ENCODE peak calls at places on chromosome 15, in seven cellular contexts. M is neuronal stem cell, Z is H9, V is IMR-90, C is mesenchymal stem cell, B is H1, F is trophoblast cell. I is an unnamed sample.
A peak's percentile ranks its signal among the peaks of the same experiment; 100 is the strongest.

GRCh38 chr15:40313531-40314398 is 6.0 kb upstream of the PLCB2 start:
- DNase-seq in V (no peak), M (no peak), Z (no peak), B (no peak), F (no peak), C (no peak), I (no peak)

GRCh38 chr15:95603802-95604201 is 726.7 kb upstream of the NR2F2 start:
- DNase-seq in V (peak; percentile 23), M (no peak), C (no peak), F (no peak), Z (no peak), B (no peak), I (no peak)

GRCh38 chr15:67241132-67241855 is 13.2 kb downstream of the AAGAB start:
- DNase-seq in C (no peak), F (no peak), M (no peak), Z (no peak), B (no peak), V (no peak), I (peak; percentile 6)

GRCh38 chr15:68279218-68279533 is 1.6 kb downstream of the FEM1B start:
- DNase-seq in M (no peak), C (no peak), V (no peak), Z (no peak), B (no peak), F (no peak), I (no peak)

GRCh38 chr15:60004846-60005351 is 788 bp downstream of the FOXB1 start:
- DNase-seq in F (peak; percentile 70), B (no peak), Z (peak; percentile 71), M (peak; percentile 51), V (peak; percentile 6), C (peak; percentile 14), I (peak; percentile 78)

GRCh38 chr15:28128036-28128435 is 28.9 kb upstream of the OCA2 start:
- DNase-seq in M (no peak), B (no peak), Z (no peak), V (no peak), C (no peak), F (no peak), I (no peak)

GRCh38 chr15:73530649-73531048 is 87.7 kb downstream of the REC114 start:
- DNase-seq in M (no peak), V (peak; percentile 10), B (no peak), F (no peak), Z (no peak), C (no peak), I (no peak)

GRCh38 chr15:45640610-45641009 is 5.8 kb downstream of the SQOR start:
- DNase-seq in C (peak; percentile 97), V (peak; percentile 96), B (no peak), M (no peak), Z (no peak), F (peak; percentile 25), I (no peak)

GRCh38 chr15:70504305-70504951 is 258.9 kb downstream of the UACA start:
- DNase-seq in M (no peak), C (peak; percentile 71), F (peak; percentile 31), B (no peak), Z (no peak), V (peak; percentile 55), I (peak; percentile 39)

GRCh38 chr15:89143503-89144162 is 55.4 kb downstream of the ABHD2 start:
- DNase-seq in V (peak; percentile 90), F (no peak), C (no peak), Z (no peak), M (no peak), B (no peak), I (no peak)

GRCh38 chr15:40361640-40362039 is 3.6 kb downstream of the DISP2 start:
- DNase-seq in M (no peak), Z (no peak), V (no peak), B (no peak), F (no peak), C (no peak), I (no peak)

GRCh38 chr15:25175033-25175788 is 220.4 kb downstream of the SNRPN start:
- DNase-seq in F (no peak), C (no peak), Z (no peak), V (no peak), M (no peak), B (no peak), I (no peak)

GRCh38 chr15:50145451-50145872 is 26.4 kb upstream of the ATP8B4 start:
- DNase-seq in C (peak; percentile 86), Z (no peak), M (peak; percentile 78), V (peak; percentile 88), F (peak; percentile 95), B (peak; percentile 7), I (peak; percentile 90)

GRCh38 chr15:74867562-74868458 is 5.4 kb downstream of the SCAMP2 start:
- DNase-seq in F (peak; percentile 19), Z (no peak), C (no peak), B (no peak), V (no peak), M (no peak), I (no peak)

GRCh38 chr15:77002954-77003912 is 8.3 kb downstream of the PSTPIP1 start:
- DNase-seq in F (peak; percentile 29), M (no peak), V (no peak), C (no peak), Z (no peak), B (no peak), I (no peak)

GRCh38 chr15:60594071-60594470 is 115.1 kb upstream of the ICE2 start:
- DNase-seq in M (no peak), B (no peak), V (no peak), F (no peak), Z (no peak), C (no peak), I (no peak)

GRCh38 chr15:50180091-50180490 is 1.9 kb upstream of the SLC27A2 start:
- DNase-seq in F (no peak), Z (no peak), B (no peak), M (no peak), V (no peak), C (no peak), I (no peak)

GRCh38 chr15:26392956-26393355 is 379.9 kb downstream of the GABRB3 start:
- DNase-seq in F (no peak), C (no peak), M (no peak), Z (no peak), B (no peak), V (no peak), I (no peak)

GRCh38 chr15:26394801-26395200 is 378.1 kb downstream of the GABRB3 start:
- DNase-seq in C (no peak), B (no peak), F (no peak), M (no peak), Z (no peak), V (no peak), I (peak; percentile 35)

DNA sequence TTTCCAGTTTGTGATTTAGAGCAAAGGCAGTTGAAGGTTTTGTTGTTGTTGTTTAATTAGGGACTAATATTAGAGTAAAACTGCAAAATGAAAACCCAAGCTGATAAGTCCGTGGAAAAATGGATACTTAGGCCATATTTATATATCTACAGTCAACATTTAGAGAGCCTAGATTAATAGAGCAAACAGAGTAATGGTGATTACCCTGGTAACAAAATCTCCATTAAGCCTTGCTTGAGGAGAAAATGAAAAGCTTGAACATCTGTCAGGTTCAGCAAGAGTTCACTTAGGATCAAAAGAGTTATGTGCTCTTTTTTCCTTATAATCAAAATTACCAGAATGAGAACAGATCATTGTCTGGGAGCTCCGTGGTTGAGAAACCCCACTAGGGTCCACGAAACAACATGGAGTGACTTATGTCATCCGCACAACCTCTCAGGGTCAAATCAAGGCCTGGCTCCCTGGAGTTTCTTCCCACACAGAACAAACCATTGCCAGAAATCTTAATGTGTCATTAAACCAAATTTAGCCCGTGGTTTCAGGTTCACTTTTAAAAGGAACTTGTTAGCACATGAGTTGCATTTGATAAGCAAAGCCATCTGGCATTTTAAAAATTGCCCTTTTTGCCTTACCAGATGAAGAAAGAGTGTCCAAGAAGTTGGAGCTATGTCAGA is 381.2 kb downstream of the GABRB3 start:
- DNase-seq in C (no peak), F (no peak), M (no peak), V (no peak), Z (no peak), B (no peak), I (no peak)
- H3K4me2 ChIP-seq in C (no peak overlapping the region), F (no peak overlapping the region), M (no peak overlapping the region), V (no peak overlapping the region), Z (no peak overlapping the region), B (no peak overlapping the region), I (no peak overlapping the region)

DNA sequence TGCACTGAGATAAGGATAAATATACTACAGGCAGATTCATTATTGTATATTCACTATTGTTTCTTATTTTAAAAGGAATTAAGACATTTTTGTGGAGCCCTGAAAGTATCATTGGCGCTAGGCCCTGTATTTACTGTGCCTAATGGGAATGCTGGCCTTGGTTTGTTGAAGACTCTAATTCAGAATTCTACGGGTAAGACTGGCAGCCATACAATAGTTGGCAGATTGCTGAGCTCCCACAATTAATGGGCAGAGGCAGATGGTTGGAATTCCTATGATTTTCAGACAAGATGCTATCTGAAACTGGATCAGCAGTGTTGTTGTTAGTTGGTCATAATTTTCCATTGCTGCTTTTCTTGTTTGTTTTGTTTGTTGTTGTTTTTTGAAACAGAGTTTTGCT is 14.7 kb downstream of the PGBD4 start:
- DNase-seq in C (no peak), F (peak; percentile 88), V (no peak), Z (no peak), B (no peak), M (no peak), I (no peak)
- H4K8ac ChIP-seq in C (no peak overlapping the region), F (no peak overlapping the region), V (no peak overlapping the region), Z (no peak overlapping the region), B (no peak overlapping the region), M (no peak overlapping the region), I (no peak overlapping the region)

DNA sequence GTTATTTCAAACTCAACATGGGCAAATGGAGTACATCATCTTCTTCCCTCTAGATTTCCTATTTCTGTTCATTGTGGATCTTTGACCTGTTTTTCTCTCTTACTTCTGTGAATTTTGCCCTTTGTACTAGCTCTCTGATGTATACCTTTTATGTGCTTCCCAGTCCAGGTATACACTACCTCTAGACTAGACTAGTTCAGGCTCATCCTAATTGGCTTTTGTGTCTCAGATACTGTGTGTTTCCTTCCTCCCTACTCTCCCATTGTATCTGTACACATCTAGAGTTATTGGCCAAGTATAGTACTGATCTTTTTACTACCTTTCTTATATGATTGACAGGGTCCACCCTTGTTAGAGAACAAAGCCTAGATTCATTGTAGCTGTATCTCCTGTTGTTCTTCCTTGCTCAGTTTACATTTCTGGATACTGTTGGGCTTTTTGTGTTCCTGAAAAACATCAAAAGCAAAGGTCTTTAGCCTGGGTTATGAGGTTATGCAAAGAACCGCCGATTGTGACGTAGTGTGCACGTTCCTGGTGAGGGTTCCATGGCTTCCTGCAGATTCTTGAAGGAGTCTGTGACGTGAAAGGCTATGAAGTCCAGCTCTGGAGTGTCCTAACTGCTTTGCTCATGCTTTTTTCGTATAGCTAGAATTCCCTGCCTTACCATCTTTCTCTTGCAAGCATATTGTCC is 167.3 kb downstream of the KLHL25 start:
- DNase-seq in V (no peak), Z (no peak), C (no peak), F (no peak), M (no peak), B (no peak), I (no peak)
- H3K27me3 ChIP-seq in V (no peaks in the 10 kb centered on the region), Z (no peaks in the 10 kb centered on the region), C (no peaks in the 10 kb centered on the region), F (no peaks in the 10 kb centered on the region), M (no peaks in the 10 kb centered on the region), B (no peaks in the 10 kb centered on the region), I (no peaks in the 10 kb centered on the region)

DNA sequence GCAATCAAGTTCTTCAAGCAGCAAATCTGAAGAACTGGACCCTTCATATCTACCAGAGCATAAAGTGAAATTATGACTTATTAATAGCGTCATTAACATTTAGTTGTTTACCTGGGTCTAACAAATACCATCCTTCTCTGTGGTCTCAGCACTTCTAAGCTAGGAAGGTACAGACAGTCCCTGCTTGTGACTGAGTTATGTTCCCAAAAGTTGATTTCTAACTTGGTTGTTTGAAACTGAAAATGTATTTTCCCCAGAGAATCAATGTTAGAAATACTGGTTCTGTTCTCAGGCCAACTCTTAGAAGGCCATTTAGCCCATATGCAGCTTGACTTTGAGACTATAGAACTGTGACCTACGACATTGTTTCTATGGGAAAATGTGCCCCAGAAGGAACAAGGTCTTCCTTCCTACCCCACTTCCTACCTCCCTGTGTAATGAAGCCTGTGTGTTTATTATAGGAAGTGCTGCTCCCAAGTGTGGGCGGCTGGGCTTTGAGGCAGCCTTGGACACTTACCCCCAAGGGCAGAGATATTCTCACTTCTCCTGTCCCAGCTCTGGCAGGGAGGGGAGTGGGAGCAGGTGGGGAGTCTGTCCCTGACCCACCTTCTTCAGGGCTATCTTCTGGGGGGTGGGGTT is 12.2 kb upstream of the MAPK6 start:
- DNase-seq in V (no peak), M (no peak), B (no peak), F (no peak), Z (no peak), C (no peak), I (no peak)
- H3K4me2 ChIP-seq in V (peak overlapping the region; percentile 16), M (no peak overlapping the region), B (no peak overlapping the region), F (no peak overlapping the region), Z (no peak overlapping the region), C (no peak overlapping the region), I (no peak overlapping the region)

I was measured in mesendoderm.